ENCODE peak calls at places on chromosomes 2 and 18, in eight cellular contexts. One of them, this sample, is unnamed.

GRCh38 chr2:188327518-188328205 is 36.0 kb downstream of the GULP1 start:
- DNase-seq in breast epithelium: no peak
- DNase-seq in K562: no peak
- DNase-seq in heart left ventricle: no peak
- DNase-seq in IMR-90: no peak
- DNase-seq in A549: no peak
- DNase-seq in prostate gland: no peak
- DNase-seq in ovary: no peak
- DNase-seq in this sample: no peak

GRCh38 chr2:109604597-109604996 is 9.2 kb downstream of the SEPTIN10 start:
- DNase-seq in breast epithelium: no peak
- DNase-seq in K562: no peak
- DNase-seq in heart left ventricle: no peak
- DNase-seq in IMR-90: peak; percentile 92
- DNase-seq in A549: peak; percentile 38
- DNase-seq in prostate gland: no peak
- DNase-seq in ovary: no peak
- DNase-seq in this sample: no peak

GRCh38 chr18:62979172-62979571 is 263.8 kb downstream of the PHLPP1 start:
- DNase-seq in breast epithelium: peak; percentile 76
- DNase-seq in K562: no peak
- DNase-seq in heart left ventricle: no peak
- DNase-seq in IMR-90: peak; percentile 96
- DNase-seq in A549: no peak
- DNase-seq in prostate gland: peak; percentile 47
- DNase-seq in ovary: peak; percentile 51
- DNase-seq in this sample: peak; percentile 60

GRCh38 chr2:240254337-240255164 is 114.1 kb upstream of the OTOS start:
- DNase-seq in breast epithelium: no peak
- DNase-seq in K562: no peak
- DNase-seq in heart left ventricle: no peak
- DNase-seq in IMR-90: no peak
- DNase-seq in A549: no peak
- DNase-seq in prostate gland: no peak
- DNase-seq in ovary: peak; percentile 22
- DNase-seq in this sample: peak; percentile 20

GRCh38 chr18:46416706-46417638 is 240.0 kb downstream of the LOXHD1 start:
- DNase-seq in breast epithelium: no peak
- DNase-seq in K562: peak; percentile 81
- DNase-seq in heart left ventricle: no peak
- DNase-seq in IMR-90: no peak
- DNase-seq in A549: no peak
- DNase-seq in prostate gland: no peak
- DNase-seq in ovary: no peak
- DNase-seq in this sample: no peak

GRCh38 chr2:20617892-20618467 is 32.9 kb downstream of the HS1BP3 start:
- DNase-seq in breast epithelium: peak; percentile 95
- DNase-seq in K562: peak; percentile 62
- DNase-seq in heart left ventricle: peak; percentile 96
- DNase-seq in IMR-90: peak; percentile 100
- DNase-seq in A549: peak; percentile 90
- DNase-seq in prostate gland: peak; percentile 73
- DNase-seq in ovary: peak; percentile 98
- DNase-seq in this sample: peak; percentile 98

GRCh38 chr2:25566694-25567093 is 106.7 kb downstream of the DTNB start:
- DNase-seq in breast epithelium: no peak
- DNase-seq in K562: no peak
- DNase-seq in heart left ventricle: no peak
- DNase-seq in IMR-90: peak; percentile 48
- DNase-seq in A549: no peak
- DNase-seq in prostate gland: no peak
- DNase-seq in ovary: no peak
- DNase-seq in this sample: no peak

GRCh38 chr2:12203528-12203927 is 457.1 kb downstream of the LPIN1 start:
- DNase-seq in breast epithelium: no peak
- DNase-seq in K562: no peak
- DNase-seq in heart left ventricle: no peak
- DNase-seq in IMR-90: no peak
- DNase-seq in A549: no peak
- DNase-seq in prostate gland: no peak
- DNase-seq in ovary: no peak
- DNase-seq in this sample: no peak

GRCh38 chr18:46672062-46672970 is 15.3 kb upstream of the LOXHD1 start:
- DNase-seq in breast epithelium: no peak
- DNase-seq in K562: no peak
- DNase-seq in heart left ventricle: no peak
- DNase-seq in IMR-90: peak; percentile 7
- DNase-seq in A549: no peak
- DNase-seq in prostate gland: no peak
- DNase-seq in ovary: no peak
- DNase-seq in this sample: no peak

GRCh38 chr2:40373093-40373492 is 78.8 kb downstream of the SLC8A1 start:
- DNase-seq in breast epithelium: no peak
- DNase-seq in K562: no peak
- DNase-seq in heart left ventricle: no peak
- DNase-seq in IMR-90: no peak
- DNase-seq in A549: no peak
- DNase-seq in prostate gland: no peak
- DNase-seq in ovary: no peak
- DNase-seq in this sample: no peak

GRCh38 chr2:230821991-230822520 is 42.7 kb upstream of the ITM2C start:
- DNase-seq in breast epithelium: no peak
- DNase-seq in K562: no peak
- DNase-seq in heart left ventricle: no peak
- DNase-seq in IMR-90: no peak
- DNase-seq in A549: no peak
- DNase-seq in prostate gland: no peak
- DNase-seq in ovary: no peak
- DNase-seq in this sample: no peak

GRCh38 chr18:10213526-10213925 is 240.9 kb upstream of the APCDD1 start:
- DNase-seq in breast epithelium: no peak
- DNase-seq in K562: no peak
- DNase-seq in heart left ventricle: no peak
- DNase-seq in IMR-90: peak; percentile 33
- DNase-seq in A549: no peak
- DNase-seq in prostate gland: no peak
- DNase-seq in ovary: no peak
- DNase-seq in this sample: no peak

GRCh38 chr2:180255981-180256380 is 248.9 kb upstream of the CWC22 start:
- DNase-seq in breast epithelium: no peak
- DNase-seq in K562: no peak
- DNase-seq in heart left ventricle: no peak
- DNase-seq in IMR-90: no peak
- DNase-seq in A549: no peak
- DNase-seq in prostate gland: no peak
- DNase-seq in ovary: no peak
- DNase-seq in this sample: no peak

GRCh38 chr2:134391751-134392160 is 137.9 kb downstream of the MGAT5 start:
- DNase-seq in breast epithelium: no peak
- DNase-seq in K562: no peak
- DNase-seq in heart left ventricle: no peak
- DNase-seq in IMR-90: peak; percentile 36
- DNase-seq in A549: no peak
- DNase-seq in prostate gland: no peak
- DNase-seq in ovary: no peak
- DNase-seq in this sample: no peak

GRCh38 chr2:53826587-53827397 is 33.0 kb downstream of the GPR75 start:
- DNase-seq in breast epithelium: no peak
- DNase-seq in K562: no peak
- DNase-seq in heart left ventricle: no peak
- DNase-seq in IMR-90: peak; percentile 29
- DNase-seq in A549: no peak
- DNase-seq in prostate gland: peak; percentile 22
- DNase-seq in ovary: no peak
- DNase-seq in this sample: no peak

GRCh38 chr2:225889452-225889851 is 489.9 kb downstream of the NYAP2 start:
- DNase-seq in breast epithelium: no peak
- DNase-seq in K562: no peak
- DNase-seq in heart left ventricle: no peak
- DNase-seq in IMR-90: peak; percentile 94
- DNase-seq in A549: peak; percentile 10
- DNase-seq in prostate gland: peak; percentile 13
- DNase-seq in ovary: no peak
- DNase-seq in this sample: no peak

GRCh38 chr2:231168460-231169139 is 29.8 kb upstream of the ARMC9 start:
- DNase-seq in breast epithelium: no peak
- DNase-seq in K562: no peak
- DNase-seq in heart left ventricle: no peak
- DNase-seq in IMR-90: no peak
- DNase-seq in A549: no peak
- DNase-seq in prostate gland: no peak
- DNase-seq in ovary: no peak
- DNase-seq in this sample: no peak

GRCh38 chr2:24404582-24404981 is 44.2 kb upstream of the ITSN2 start:
- DNase-seq in breast epithelium: no peak
- DNase-seq in K562: no peak
- DNase-seq in heart left ventricle: no peak
- DNase-seq in IMR-90: peak; percentile 51
- DNase-seq in A549: no peak
- DNase-seq in prostate gland: no peak
- DNase-seq in ovary: no peak
- DNase-seq in this sample: no peak

GRCh38 chr2:186065491-186065890 is 326.9 kb downstream of the FSIP2 start:
- DNase-seq in breast epithelium: no peak
- DNase-seq in K562: no peak
- DNase-seq in heart left ventricle: no peak
- DNase-seq in IMR-90: no peak
- DNase-seq in A549: no peak
- DNase-seq in prostate gland: no peak
- DNase-seq in ovary: no peak
- DNase-seq in this sample: no peak

GRCh38 chr2:113891265-113891959 is 1.5 kb downstream of the ACTR3 start:
- DNase-seq in breast epithelium: no peak
- DNase-seq in K562: no peak
- DNase-seq in heart left ventricle: no peak
- DNase-seq in IMR-90: no peak
- DNase-seq in A549: no peak
- DNase-seq in prostate gland: no peak
- DNase-seq in ovary: no peak
- DNase-seq in this sample: no peak

DNA sequence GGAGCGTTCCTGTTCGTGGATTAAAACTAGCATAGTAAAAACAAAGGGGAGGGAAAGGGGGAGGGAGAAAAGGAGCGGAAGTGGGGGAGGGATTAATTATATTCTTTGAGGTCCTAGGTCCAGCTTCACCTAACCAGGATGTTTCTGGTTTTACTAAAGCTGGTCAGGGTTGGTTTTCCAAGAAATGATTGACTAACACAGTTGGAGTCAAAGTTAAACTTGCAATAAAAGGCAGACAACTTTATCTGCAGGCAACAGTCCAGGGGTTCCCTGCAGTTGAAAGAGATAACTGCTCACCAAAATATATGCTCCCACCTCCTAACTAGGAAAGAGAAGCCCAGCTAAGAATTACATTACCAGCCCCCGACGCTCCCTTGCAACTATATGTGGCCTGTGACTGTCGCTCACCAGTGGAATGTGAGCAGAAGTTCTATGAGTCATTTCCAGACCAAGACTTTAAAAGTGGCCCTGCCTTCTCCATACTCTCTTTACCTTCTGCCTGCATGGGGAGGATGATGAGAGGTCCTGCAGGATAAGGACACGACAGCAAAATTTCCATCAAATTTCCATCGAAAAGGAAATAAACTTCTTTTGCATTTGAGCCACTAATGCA is 140.0 kb upstream of the PKDCC start:
- DNase-seq in breast epithelium: no peak
- DNase-seq in K562: peak; percentile 29
- DNase-seq in heart left ventricle: no peak
- DNase-seq in IMR-90: peak; percentile 16
- DNase-seq in A549: no peak
- DNase-seq in prostate gland: no peak
- DNase-seq in ovary: no peak
- DNase-seq in this sample: no peak
- TF ChIP-seq POLR2A in breast epithelium: no peak
- TF ChIP-seq POLR2A in K562: no peak
- TF ChIP-seq POLR2A in heart left ventricle: no peak
- TF ChIP-seq POLR2A in IMR-90: no peak
- TF ChIP-seq POLR2A in A549: no peak
- TF ChIP-seq POLR2A in prostate gland: no peak
- TF ChIP-seq POLR2A in ovary: no peak
- TF ChIP-seq POLR2A in this sample: no peak

DNA sequence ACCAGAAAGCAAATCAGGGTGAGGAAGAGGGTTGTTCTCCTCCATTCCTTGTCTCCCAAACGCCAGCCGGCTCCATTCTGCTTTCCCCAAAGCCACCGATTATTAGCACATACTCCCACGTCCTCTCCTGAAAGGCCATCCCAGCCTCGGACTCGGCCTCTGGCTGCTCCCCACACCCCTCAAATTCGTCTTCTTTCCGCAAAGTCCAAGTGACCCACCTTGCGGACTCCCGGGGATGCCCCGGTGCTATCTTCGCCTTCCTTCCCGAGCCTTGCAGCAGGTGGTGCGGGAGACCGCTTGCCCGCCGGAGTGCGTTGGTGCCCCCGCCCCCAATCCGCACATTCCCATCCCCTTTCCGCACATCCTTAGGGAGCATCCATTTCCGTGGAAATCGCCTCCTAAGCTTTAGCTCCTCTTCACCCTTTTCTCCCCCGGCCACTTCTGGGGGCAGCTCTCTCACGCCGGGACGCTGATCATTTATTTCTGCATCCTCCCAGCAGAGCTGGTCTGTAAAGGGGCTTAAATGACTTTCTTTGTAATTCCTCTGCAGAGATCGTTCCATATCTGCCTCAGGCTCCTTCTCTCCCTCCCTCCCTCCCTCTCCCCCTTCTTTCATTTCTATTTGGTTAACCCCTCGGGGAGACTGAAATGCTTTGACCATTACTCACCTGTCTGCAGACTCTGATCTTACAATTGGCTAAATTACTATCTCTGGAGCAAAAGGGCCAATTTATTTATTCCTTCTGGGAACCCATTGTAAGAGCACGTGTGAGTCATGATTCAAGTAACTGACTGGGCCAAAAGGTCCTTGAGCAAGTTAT is 1.2 kb upstream of the LYPD1 start:
- DNase-seq in breast epithelium: no peak
- DNase-seq in K562: no peak
- DNase-seq in heart left ventricle: no peak
- DNase-seq in IMR-90: peak; percentile 97
- DNase-seq in A549: peak; percentile 16
- DNase-seq in prostate gland: no peak
- DNase-seq in ovary: peak; percentile 13
- DNase-seq in this sample: no peak
- TF ChIP-seq POLR2A in breast epithelium: no peak
- TF ChIP-seq POLR2A in K562: no peak
- TF ChIP-seq POLR2A in heart left ventricle: no peak
- TF ChIP-seq POLR2A in IMR-90: no peak
- TF ChIP-seq POLR2A in A549: no peak
- TF ChIP-seq POLR2A in prostate gland: no peak
- TF ChIP-seq POLR2A in ovary: no peak
- TF ChIP-seq POLR2A in this sample: no peak

GRCh38 chr2:169031202-169031601 is at the start of gene ABCB11:
- DNase-seq in breast epithelium: no peak
- DNase-seq in K562: no peak
- DNase-seq in heart left ventricle: no peak
- DNase-seq in IMR-90: no peak
- DNase-seq in A549: no peak
- DNase-seq in prostate gland: no peak
- DNase-seq in ovary: no peak
- DNase-seq in this sample: no peak
- TF ChIP-seq POLR2A in breast epithelium: no peak
- TF ChIP-seq POLR2A in K562: no peak
- TF ChIP-seq POLR2A in heart left ventricle: no peak
- TF ChIP-seq POLR2A in IMR-90: no peak
- TF ChIP-seq POLR2A in A549: no peak
- TF ChIP-seq POLR2A in prostate gland: no peak
- TF ChIP-seq POLR2A in ovary: no peak
- TF ChIP-seq POLR2A in this sample: no peak

GRCh38 chr2:160205511-160205910 is 5.4 kb upstream of the ITGB6 start:
- DNase-seq in breast epithelium: peak; percentile 93
- DNase-seq in K562: no peak
- DNase-seq in heart left ventricle: no peak
- DNase-seq in IMR-90: peak; percentile 97
- DNase-seq in A549: peak; percentile 90
- DNase-seq in prostate gland: peak; percentile 87
- DNase-seq in ovary: no peak
- DNase-seq in this sample: peak; percentile 85
- TF ChIP-seq POLR2A in breast epithelium: no peak
- TF ChIP-seq POLR2A in K562: no peak
- TF ChIP-seq POLR2A in heart left ventricle: no peak
- TF ChIP-seq POLR2A in IMR-90: no peak
- TF ChIP-seq POLR2A in A549: no peak
- TF ChIP-seq POLR2A in prostate gland: no peak
- TF ChIP-seq POLR2A in ovary: no peak
- TF ChIP-seq POLR2A in this sample: no peak

This sample was measured in stomach.